ENCODE peak calls at places on chromosomes 3 and 15, in four cellular contexts. V, F, Y and L are unnamed samples.

GRCh38 chr3:112990672-112991602 is at the start of gene GTPBP8:
- DNase-seq in F (peak; percentile 95), Y (peak; percentile 93), V (peak; percentile 92), L (peak; percentile 92)

GRCh38 chr3:153138267-153139210 is 23.5 kb upstream of the RAP2B start:
- DNase-seq in Y (peak; percentile 83), F (peak; percentile 96), V (peak; percentile 33), L (no peak)

GRCh38 chr3:48820626-48821324 is 26.9 kb downstream of the PRKAR2A start:
- DNase-seq in Y (no peak), F (no peak), V (no peak), L (no peak)

GRCh38 chr15:61069369-61070075 is 159.6 kb downstream of the RORA start:
- DNase-seq in F (no peak), Y (no peak), V (no peak), L (no peak)

GRCh38 chr3:72661115-72661457 is 187.2 kb downstream of the SHQ1 start:
- DNase-seq in Y (peak; percentile 83), F (no peak), V (no peak), L (peak; percentile 69)

GRCh38 chr15:49645937-49646336 is 25.1 kb downstream of the DTWD1 start:
- DNase-seq in F (no peak), V (no peak), Y (peak; percentile 65), L (no peak)

GRCh38 chr15:99755692-99756409 is 22.6 kb upstream of the LYSMD4 start:
- DNase-seq in V (peak; percentile 58), F (peak; percentile 71), Y (no peak), L (no peak)

GRCh38 chr15:99673118-99673517 is 60.1 kb downstream of the LYSMD4 start:
- DNase-seq in F (no peak), Y (no peak), V (no peak), L (no peak)

GRCh38 chr15:75353604-75354003 is 6.8 kb downstream of the NEIL1 start:
- DNase-seq in V (no peak), F (no peak), Y (peak; percentile 57), L (no peak)

GRCh38 chr3:61530355-61530754 is 31.0 kb upstream of the PTPRG start:
- DNase-seq in Y (no peak), V (peak; percentile 36), F (peak; percentile 81), L (no peak)

GRCh38 chr15:25710184-25710583 is 152.9 kb downstream of the ATP10A start:
- DNase-seq in Y (peak; percentile 73), V (peak; percentile 83), F (peak; percentile 63), L (peak; percentile 53)

GRCh38 chr3:80060664-80061063 is 292.9 kb upstream of the ROBO1 start:
- DNase-seq in Y (no peak), F (no peak), V (no peak), L (no peak)

GRCh38 chr3:16439163-16439847 is 74.2 kb downstream of the RFTN1 start:
- DNase-seq in Y (no peak), V (no peak), F (no peak), L (no peak)

GRCh38 chr3:16439848-16440708 is 73.4 kb downstream of the RFTN1 start:
- DNase-seq in F (no peak), V (no peak), Y (no peak), L (no peak)

GRCh38 chr3:16444344-16444743 is 69.2 kb downstream of the RFTN1 start:
- DNase-seq in V (no peak), Y (no peak), F (no peak), L (no peak)

GRCh38 chr3:16441306-16441898 is 72.1 kb downstream of the RFTN1 start:
- DNase-seq in Y (no peak), F (no peak), V (no peak), L (no peak)

DNA sequence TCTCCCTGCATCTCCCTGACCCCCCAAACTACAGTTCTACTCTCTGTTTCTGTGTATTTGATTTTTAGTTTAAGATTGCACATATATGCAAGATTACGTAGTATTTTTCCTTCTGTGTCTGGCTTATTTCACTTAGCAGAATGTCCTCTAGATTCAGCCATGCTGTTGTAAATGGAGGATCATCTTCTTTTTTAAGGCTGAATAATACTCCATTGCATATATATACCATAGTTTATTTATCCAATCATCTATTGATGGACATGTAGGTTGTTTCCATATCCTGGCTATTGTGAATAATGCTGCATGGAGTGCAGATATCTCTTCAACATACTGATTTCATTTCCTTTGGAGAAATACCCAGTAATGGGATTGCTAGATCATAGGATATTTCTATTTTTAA is 70.8 kb downstream of the RFTN1 start:
- DNase-seq in Y (no peak), V (no peak), F (no peak), L (no peak)
- H3K27ac ChIP-seq in Y (no peak overlapping the region), V (no peak overlapping the region), F (no peak overlapping the region), L (no peak overlapping the region)

GRCh38 chr3:96491868-96492267 is 322.5 kb upstream of the EPHA6 start:
- DNase-seq in V (no peak), Y (no peak), F (no peak), L (no peak)
- H3K27ac ChIP-seq in V (no peak overlapping the region), Y (no peak overlapping the region), F (no peak overlapping the region), L (no peak overlapping the region)

GRCh38 chr15:88613074-88613944 is 7.8 kb upstream of the AEN start:
- DNase-seq in V (peak; percentile 88), F (peak; percentile 98), Y (no peak), L (no peak)
- H3K27ac ChIP-seq in V (peak overlapping the region; percentile 1), F (peak overlapping the region; percentile 80), Y (no peak overlapping the region), L (no peak overlapping the region)

DNA sequence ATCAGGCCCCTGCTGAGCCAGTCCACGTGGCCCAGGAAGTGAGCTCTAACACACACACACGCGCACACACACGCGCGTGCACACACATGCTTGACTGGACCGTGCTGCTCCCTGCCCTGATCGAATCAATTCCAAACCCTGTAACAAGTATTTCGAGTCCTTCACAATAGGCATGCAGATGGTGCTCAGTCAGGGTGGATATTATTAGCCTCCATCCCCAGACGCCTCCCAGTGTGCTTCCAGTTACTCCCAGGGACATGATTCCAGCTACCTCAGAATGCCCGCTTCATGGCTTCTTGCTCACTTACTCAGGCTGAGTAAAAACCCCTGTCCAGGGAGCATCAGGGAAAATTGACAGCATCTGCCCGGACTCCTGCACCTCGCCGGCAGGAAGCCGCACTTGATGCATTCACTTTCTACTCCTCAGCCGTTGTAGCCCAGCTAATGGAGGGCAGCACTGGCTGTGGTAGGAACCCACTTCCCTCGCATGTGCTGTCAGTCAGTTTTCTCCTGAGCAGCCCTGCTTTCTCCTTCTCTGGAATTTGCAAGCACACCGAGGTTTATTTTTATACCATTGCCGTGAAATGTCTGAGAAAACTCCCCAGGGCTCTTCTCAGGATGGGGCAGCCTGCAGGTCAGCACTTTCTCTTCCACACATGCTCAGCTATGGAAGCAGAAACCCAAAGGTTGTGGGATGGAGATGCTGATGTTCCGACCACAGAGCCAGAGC is 126.1 kb upstream of the ABHD17C start:
- DNase-seq in Y (no peak), F (no peak), V (peak; percentile 17), L (no peak)
- H3K27ac ChIP-seq in Y (no peak overlapping the region), F (no peak overlapping the region), V (no peak overlapping the region), L (no peak overlapping the region)

GRCh38 chr3:195227871-195228270 is 43.1 kb downstream of the XXYLT1 start:
- DNase-seq in F (no peak), Y (peak; percentile 41), V (no peak), L (no peak)
- H3K27ac ChIP-seq in F (no peak overlapping the region), Y (no peak overlapping the region), V (no peak overlapping the region), L (no peak overlapping the region)

GRCh38 chr15:35062164-35063099 is 22.7 kb downstream of the NANOGP8 start:
- DNase-seq in Y (no peak), F (no peak), V (no peak), L (no peak)
- H3K27ac ChIP-seq in Y (no peak overlapping the region), F (no peak overlapping the region), V (peak overlapping the region; percentile 79), L (no peak overlapping the region)

GRCh38 chr15:57559875-57560274 is 31.8 kb upstream of the MYZAP start:
- DNase-seq in V (peak; percentile 77), Y (peak; percentile 77), F (peak; percentile 71), L (peak; percentile 71)
- H3K27ac ChIP-seq in V (no peak overlapping the region), Y (no peak overlapping the region), F (no peak overlapping the region), L (peak overlapping the region; percentile 47)

DNA sequence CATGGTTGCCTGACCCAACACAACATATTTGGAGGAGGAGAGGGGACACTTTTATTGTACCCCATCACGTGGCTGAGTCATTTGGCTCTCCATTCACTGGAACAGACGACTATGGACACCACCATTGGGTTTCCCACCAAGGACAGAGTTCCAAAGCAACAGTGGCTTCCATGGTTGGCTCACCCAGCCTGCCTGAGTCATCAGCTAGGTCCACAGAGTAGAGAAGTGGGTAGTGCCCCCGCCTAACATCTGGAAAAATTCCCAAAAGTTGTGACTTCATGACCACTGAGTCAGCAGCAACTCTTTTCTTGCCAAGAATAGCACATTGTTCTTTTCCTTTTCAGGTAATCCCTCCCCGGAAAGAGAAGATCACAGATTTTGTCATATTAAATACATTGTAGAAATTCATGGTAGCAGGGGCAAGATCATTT is 3.0 kb upstream of the PPP1R2 start:
- DNase-seq in F (no peak), V (no peak), Y (peak; percentile 90), L (no peak)
- H3K27ac ChIP-seq in F (no peak overlapping the region), V (no peak overlapping the region), Y (peak overlapping the region; percentile 74), L (peak overlapping the region; percentile 94)